ENCODE peak calls at places on chromosomes 4 and X, in five cellular contexts. One of them, this sample, is unnamed.
A peak's percentile ranks its signal among the peaks of the same experiment; 100 is the strongest.

GRCh38 chrX:53287493-53288138 is 6.2 kb upstream of the IQSEC2 start:
- DNase-seq in activated CD4-positive, CD25-positive, alpha-beta regulatory T cell: no peak
- DNase-seq in NCI-H69: peak; percentile 93
- DNase-seq in epithelial cell of esophagus: peak; percentile 48
- DNase-seq in GDM1: peak; percentile 74
- DNase-seq in this sample: peak; percentile 44

GRCh38 chr4:89357787-89358186 is 50.2 kb upstream of the GPRIN3 start:
- DNase-seq in epithelial cell of esophagus: no peak
- DNase-seq in activated CD4-positive, CD25-positive, alpha-beta regulatory T cell: no peak
- DNase-seq in NCI-H69: no peak
- DNase-seq in GDM1: no peak
- DNase-seq in this sample: no peak

GRCh38 chrX:20665441-20665840 is 398.7 kb upstream of the RPS6KA3 start:
- DNase-seq in epithelial cell of esophagus: no peak
- DNase-seq in activated CD4-positive, CD25-positive, alpha-beta regulatory T cell: no peak
- DNase-seq in GDM1: no peak
- DNase-seq in NCI-H69: no peak
- DNase-seq in this sample: no peak

GRCh38 chrX:47562615-47563243 is 1.7 kb downstream of the ARAF start:
- DNase-seq in epithelial cell of esophagus: peak; percentile 19
- DNase-seq in NCI-H69: peak; percentile 19
- DNase-seq in activated CD4-positive, CD25-positive, alpha-beta regulatory T cell: no peak
- DNase-seq in GDM1: peak; percentile 30
- DNase-seq in this sample: no peak

GRCh38 chrX:36898301-36898700 is 109.9 kb upstream of the FAM47C start:
- DNase-seq in activated CD4-positive, CD25-positive, alpha-beta regulatory T cell: no peak
- DNase-seq in NCI-H69: no peak
- DNase-seq in GDM1: no peak
- DNase-seq in epithelial cell of esophagus: peak; percentile 13
- DNase-seq in this sample: no peak

GRCh38 chr4:115274545-115274944 is 161.1 kb upstream of the NDST4 start:
- DNase-seq in GDM1: peak; percentile 3
- DNase-seq in epithelial cell of esophagus: no peak
- DNase-seq in NCI-H69: peak; percentile 2
- DNase-seq in activated CD4-positive, CD25-positive, alpha-beta regulatory T cell: no peak
- DNase-seq in this sample: no peak

GRCh38 chrX:49257846-49258748 is 6.4 kb downstream of the FOXP3 start:
- DNase-seq in GDM1: no peak
- DNase-seq in epithelial cell of esophagus: no peak
- DNase-seq in NCI-H69: no peak
- DNase-seq in activated CD4-positive, CD25-positive, alpha-beta regulatory T cell: peak; percentile 12
- DNase-seq in this sample: no peak

GRCh38 chr4:55866290-55866907 is 13.0 kb downstream of the EXOC1 start:
- DNase-seq in NCI-H69: peak; percentile 39
- DNase-seq in epithelial cell of esophagus: peak; percentile 94
- DNase-seq in activated CD4-positive, CD25-positive, alpha-beta regulatory T cell: no peak
- DNase-seq in GDM1: peak; percentile 1
- DNase-seq in this sample: peak; percentile 36

GRCh38 chr4:2070421-2071251 is 11.5 kb downstream of the NAT8L start:
- DNase-seq in NCI-H69: peak; percentile 8
- DNase-seq in epithelial cell of esophagus: no peak
- DNase-seq in activated CD4-positive, CD25-positive, alpha-beta regulatory T cell: no peak
- DNase-seq in GDM1: no peak
- DNase-seq in this sample: no peak

GRCh38 chr4:33579951-33580350 is 2664.4 kb downstream of the ARAP2 start:
- DNase-seq in activated CD4-positive, CD25-positive, alpha-beta regulatory T cell: no peak
- DNase-seq in GDM1: no peak
- DNase-seq in NCI-H69: no peak
- DNase-seq in epithelial cell of esophagus: no peak
- DNase-seq in this sample: no peak

GRCh38 chrX:21479695-21480280 is 105.6 kb downstream of the CNKSR2 start:
- DNase-seq in NCI-H69: peak; percentile 70
- DNase-seq in GDM1: peak; percentile 37
- DNase-seq in epithelial cell of esophagus: peak; percentile 59
- DNase-seq in activated CD4-positive, CD25-positive, alpha-beta regulatory T cell: no peak
- DNase-seq in this sample: peak; percentile 11

GRCh38 chrX:9611436-9612145 is 146.7 kb downstream of the TBL1X start:
- DNase-seq in NCI-H69: peak; percentile 88
- DNase-seq in epithelial cell of esophagus: no peak
- DNase-seq in GDM1: no peak
- DNase-seq in activated CD4-positive, CD25-positive, alpha-beta regulatory T cell: no peak
- DNase-seq in this sample: peak; percentile 73

GRCh38 chr4:82357640-82358039 is 16.2 kb downstream of the HNRNPD start:
- DNase-seq in activated CD4-positive, CD25-positive, alpha-beta regulatory T cell: no peak
- DNase-seq in GDM1: no peak
- DNase-seq in epithelial cell of esophagus: no peak
- DNase-seq in NCI-H69: no peak
- DNase-seq in this sample: no peak

GRCh38 chrX:92232182-92232581 is 453.0 kb downstream of the PCDH11X start:
- DNase-seq in NCI-H69: peak; percentile 35
- DNase-seq in epithelial cell of esophagus: no peak
- DNase-seq in GDM1: no peak
- DNase-seq in activated CD4-positive, CD25-positive, alpha-beta regulatory T cell: no peak
- DNase-seq in this sample: peak; percentile 19

GRCh38 chr4:37628977-37629609 is 57.1 kb downstream of the RELL1 start:
- DNase-seq in NCI-H69: no peak
- DNase-seq in GDM1: no peak
- DNase-seq in activated CD4-positive, CD25-positive, alpha-beta regulatory T cell: no peak
- DNase-seq in epithelial cell of esophagus: peak; percentile 44
- DNase-seq in this sample: no peak

GRCh38 chrX:154730271-154730883 is 20.5 kb downstream of the GAB3 start:
- DNase-seq in GDM1: no peak
- DNase-seq in epithelial cell of esophagus: no peak
- DNase-seq in activated CD4-positive, CD25-positive, alpha-beta regulatory T cell: no peak
- DNase-seq in NCI-H69: no peak
- DNase-seq in this sample: no peak

GRCh38 chr4:77538144-77538543 is 67.5 kb upstream of the CXCL13 start:
- DNase-seq in epithelial cell of esophagus: peak; percentile 87
- DNase-seq in activated CD4-positive, CD25-positive, alpha-beta regulatory T cell: no peak
- DNase-seq in NCI-H69: peak; percentile 3
- DNase-seq in GDM1: no peak
- DNase-seq in this sample: no peak

GRCh38 chr4:1206299-1207156 is 34.1 kb upstream of the SPON2 start:
- DNase-seq in GDM1: no peak
- DNase-seq in epithelial cell of esophagus: no peak
- DNase-seq in activated CD4-positive, CD25-positive, alpha-beta regulatory T cell: no peak
- DNase-seq in NCI-H69: no peak
- DNase-seq in this sample: no peak

GRCh38 chrX:53831662-53832635 is 145.4 kb upstream of the HUWE1 start:
- DNase-seq in NCI-H69: peak; percentile 44
- DNase-seq in activated CD4-positive, CD25-positive, alpha-beta regulatory T cell: peak; percentile 1
- DNase-seq in GDM1: peak; percentile 3
- DNase-seq in epithelial cell of esophagus: peak; percentile 55
- DNase-seq in this sample: peak; percentile 76

GRCh38 chr4:22483551-22483981 is 32.3 kb downstream of the ADGRA3 start:
- DNase-seq in epithelial cell of esophagus: peak; percentile 95
- DNase-seq in GDM1: peak; percentile 2
- DNase-seq in NCI-H69: peak; percentile 25
- DNase-seq in activated CD4-positive, CD25-positive, alpha-beta regulatory T cell: no peak
- DNase-seq in this sample: no peak

GRCh38 chr4:174553828-174554227 is 31.5 kb upstream of the HPGD start:
- DNase-seq in GDM1: no peak
- DNase-seq in activated CD4-positive, CD25-positive, alpha-beta regulatory T cell: no peak
- DNase-seq in epithelial cell of esophagus: peak; percentile 60
- DNase-seq in NCI-H69: peak; percentile 62
- DNase-seq in this sample: no peak

GRCh38 chr4:183906736-183907651 is 1.9 kb downstream of the STOX2 start:
- DNase-seq in epithelial cell of esophagus: no peak
- DNase-seq in NCI-H69: no peak
- DNase-seq in GDM1: no peak
- DNase-seq in activated CD4-positive, CD25-positive, alpha-beta regulatory T cell: no peak
- DNase-seq in this sample: peak; percentile 57

GRCh38 chrX:3204606-3205005 is 141.8 kb downstream of the MXRA5 start:
- DNase-seq in GDM1: no peak
- DNase-seq in activated CD4-positive, CD25-positive, alpha-beta regulatory T cell: no peak
- DNase-seq in epithelial cell of esophagus: no peak
- DNase-seq in NCI-H69: no peak
- DNase-seq in this sample: no peak

GRCh38 chr4:89836897-89837384 is at the start of gene SNCA:
- DNase-seq in NCI-H69: peak; percentile 93
- DNase-seq in GDM1: peak; percentile 80
- DNase-seq in activated CD4-positive, CD25-positive, alpha-beta regulatory T cell: no peak
- DNase-seq in epithelial cell of esophagus: peak; percentile 85
- DNase-seq in this sample: peak; percentile 34

GRCh38 chr4:122331195-122331594 is 47.6 kb upstream of the ADAD1 start:
- DNase-seq in epithelial cell of esophagus: no peak
- DNase-seq in activated CD4-positive, CD25-positive, alpha-beta regulatory T cell: no peak
- DNase-seq in NCI-H69: no peak
- DNase-seq in GDM1: no peak
- DNase-seq in this sample: no peak